ENCODE peak calls at places on chromosome 12, in six cellular contexts. I, F, L, T, R and K are unnamed samples.

GRCh38 chr12:104546575-104546974 is 89.8 kb downstream of the CHST11 start:
- DNase-seq in R (no peak), L (no peak), I (no peak), T (no peak), F (no peak), K (no peak)

GRCh38 chr12:107304588-107305532 is 211.5 kb upstream of the CRY1 start:
- DNase-seq in L (no peak), R (no peak), T (no peak), I (no peak), F (peak; percentile 65), K (no peak)

GRCh38 chr12:1619599-1619998 is 9.4 kb upstream of the WNT5B start:
- DNase-seq in T (no peak), R (no peak), I (no peak), L (no peak), F (no peak), K (no peak)

GRCh38 chr12:55703976-55704761 is 3.5 kb downstream of the ITGA7 start:
- DNase-seq in F (peak; percentile 59), T (no peak), R (no peak), L (no peak), I (no peak), K (no peak)

GRCh38 chr12:119749666-119750065 is 81.7 kb downstream of the PRKAB1 start:
- DNase-seq in I (no peak), R (no peak), L (no peak), F (peak; percentile 29), T (no peak), K (no peak)

GRCh38 chr12:108207791-108208730 is 79.0 kb downstream of the WSCD2 start:
- DNase-seq in I (no peak), L (no peak), R (no peak), T (no peak), F (no peak), K (no peak)

GRCh38 chr12:131862084-131862441 is 32.4 kb upstream of the ULK1 start:
- DNase-seq in R (no peak), T (no peak), L (no peak), I (no peak), F (no peak), K (no peak)

GRCh38 chr12:124422142-124422569 is 127.3 kb downstream of the RFLNA start:
- DNase-seq in F (no peak), R (no peak), T (no peak), L (no peak), I (no peak), K (no peak)

GRCh38 chr12:76634074-76634570 is 74.6 kb upstream of the OSBPL8 start:
- DNase-seq in F (no peak), L (no peak), I (no peak), R (no peak), T (no peak), K (no peak)

GRCh38 chr12:124487065-124487833 is 80.2 kb downstream of the NCOR2 start:
- DNase-seq in R (no peak), F (no peak), T (no peak), L (no peak), I (no peak), K (no peak)

GRCh38 chr12:19848426-19848825 is 409.1 kb downstream of the AEBP2 start:
- DNase-seq in L (no peak), I (no peak), T (no peak), R (no peak), F (no peak), K (no peak)

GRCh38 chr12:103812789-103813188 is 28.2 kb downstream of the NT5DC3 start:
- DNase-seq in L (no peak), F (no peak), I (no peak), R (no peak), T (no peak), K (no peak)

GRCh38 chr12:93261505-93262094 is 116.1 kb upstream of the NUDT4 start:
- DNase-seq in I (no peak), F (no peak), L (no peak), T (no peak), R (no peak), K (no peak)

GRCh38 chr12:96134200-96134599 is 60.0 kb upstream of the ELK3 start:
- DNase-seq in L (no peak), I (no peak), F (no peak), R (no peak), T (no peak), K (no peak)

GRCh38 chr12:57131896-57132744 is 3.8 kb downstream of the LRP1 start:
- DNase-seq in T (peak; percentile 29), R (no peak), L (no peak), I (no peak), F (no peak), K (no peak)

GRCh38 chr12:123076604-123077297 is 74.1 kb downstream of the PITPNM2 start:
- DNase-seq in F (peak; percentile 22), R (no peak), L (no peak), I (peak; percentile 66), T (peak; percentile 64), K (no peak)

GRCh38 chr12:57149309-57149900 is 2.0 kb upstream of the LRP1-AS start:
- DNase-seq in I (no peak), F (peak; percentile 47), R (no peak), L (no peak), T (no peak), K (no peak)

GRCh38 chr12:6854036-6854435 is 2.1 kb downstream of the USP5 start:
- DNase-seq in R (no peak), F (no peak), L (no peak), I (no peak), T (no peak), K (no peak)

GRCh38 chr12:103698752-103699540 is 111.9 kb downstream of the STAB2 start:
- DNase-seq in I (no peak), T (no peak), R (no peak), F (peak; percentile 6), L (no peak), K (no peak)

GRCh38 chr12:95243497-95244183 is 26.0 kb downstream of the VEZT start:
- DNase-seq in R (no peak), F (no peak), I (no peak), T (no peak), L (no peak), K (no peak)

GRCh38 chr12:34395056-34396005 is 373.0 kb downstream of the ALG10 start:
- DNase-seq in R (no peak), I (no peak), T (peak; percentile 35), L (peak; percentile 0), F (no peak), K (no peak)